ENCODE peak calls at places on chromosome 21, in four cellular contexts. One of them, this sample, is unnamed.

GRCh38 chr21:42527489-42528158 is 14.0 kb downstream of the SLC37A1 start:
- DNase-seq in GM23338: no peak
- DNase-seq in HCT116: no peak
- DNase-seq in PC-3: no peak
- DNase-seq in this sample: no peak

GRCh38 chr21:34845521-34846213 is 176.9 kb downstream of the CLIC6 start:
- DNase-seq in GM23338: no peak
- DNase-seq in PC-3: peak; percentile 95
- DNase-seq in HCT116: peak; percentile 75
- DNase-seq in this sample: peak; percentile 80

GRCh38 chr21:46184625-46185555 is 631 bp upstream of the SPATC1L start:
- DNase-seq in HCT116: peak; percentile 8
- DNase-seq in GM23338: peak; percentile 90
- DNase-seq in PC-3: peak; percentile 65
- DNase-seq in this sample: peak; percentile 95

GRCh38 chr21:41466024-41466820 is 40.2 kb downstream of the MX1 start:
- DNase-seq in HCT116: no peak
- DNase-seq in PC-3: peak; percentile 8
- DNase-seq in GM23338: no peak
- DNase-seq in this sample: no peak

GRCh38 chr21:38993561-38993960 is 187.8 kb downstream of the ETS2 start:
- DNase-seq in PC-3: peak; percentile 94
- DNase-seq in GM23338: no peak
- DNase-seq in HCT116: peak; percentile 4
- DNase-seq in this sample: peak; percentile 93

GRCh38 chr21:39660596-39660995 is 47.9 kb downstream of the B3GALT5 start:
- DNase-seq in HCT116: no peak
- DNase-seq in PC-3: peak; percentile 61
- DNase-seq in GM23338: no peak
- DNase-seq in this sample: peak; percentile 43

GRCh38 chr21:42684109-42684916 is 30.9 kb downstream of the PDE9A start:
- DNase-seq in PC-3: peak; percentile 28
- DNase-seq in HCT116: no peak
- DNase-seq in GM23338: no peak
- DNase-seq in this sample: no peak

GRCh38 chr21:34888569-34889286 is 160.4 kb downstream of the RUNX1 start:
- DNase-seq in PC-3: peak; percentile 97
- DNase-seq in HCT116: peak; percentile 86
- DNase-seq in GM23338: peak; percentile 98
- DNase-seq in this sample: peak; percentile 91

GRCh38 chr21:42839271-42840231 is 39.8 kb downstream of the WDR4 start:
- DNase-seq in PC-3: no peak
- DNase-seq in GM23338: no peak
- DNase-seq in HCT116: no peak
- DNase-seq in this sample: no peak

GRCh38 chr21:37915516-37915915 is 741 bp downstream of the KCNJ6 start:
- DNase-seq in GM23338: peak; percentile 37
- DNase-seq in HCT116: no peak
- DNase-seq in PC-3: no peak
- DNase-seq in this sample: no peak

GRCh38 chr21:34073749-34074282 is 438 bp downstream of the MRPS6 start:
- DNase-seq in HCT116: no peak
- DNase-seq in PC-3: peak; percentile 34
- DNase-seq in GM23338: peak; percentile 42
- DNase-seq in this sample: peak; percentile 10

GRCh38 chr21:42097860-42098259 is 26.7 kb downstream of the UMODL1 start:
- DNase-seq in GM23338: no peak
- DNase-seq in PC-3: peak; percentile 96
- DNase-seq in HCT116: peak; percentile 66
- DNase-seq in this sample: peak; percentile 97

GRCh38 chr21:46661211-46661625 is 25.7 kb downstream of the PRMT2 start:
- DNase-seq in HCT116: no peak
- DNase-seq in GM23338: peak; percentile 89
- DNase-seq in PC-3: no peak
- DNase-seq in this sample: peak; percentile 32

GRCh38 chr21:34574984-34575529 is 39.9 kb downstream of the RCAN1 start:
- DNase-seq in GM23338: no peak
- DNase-seq in HCT116: no peak
- DNase-seq in PC-3: no peak
- DNase-seq in this sample: no peak

GRCh38 chr21:42624936-42625335 is 28.5 kb upstream of the PDE9A start:
- DNase-seq in PC-3: no peak
- DNase-seq in GM23338: no peak
- DNase-seq in HCT116: no peak
- DNase-seq in this sample: no peak

GRCh38 chr21:35203093-35204021 is 154.3 kb upstream of the RUNX1 start:
- DNase-seq in GM23338: no peak
- DNase-seq in PC-3: peak; percentile 43
- DNase-seq in HCT116: no peak
- DNase-seq in this sample: peak; percentile 94

GRCh38 chr21:38095220-38095619 is 161.6 kb upstream of the KCNJ15 start:
- DNase-seq in HCT116: no peak
- DNase-seq in PC-3: no peak
- DNase-seq in GM23338: no peak
- DNase-seq in this sample: no peak

GRCh38 chr21:33024278-33025103 is 1.2 kb upstream of the OLIG2 start:
- DNase-seq in PC-3: no peak
- DNase-seq in GM23338: peak; percentile 45
- DNase-seq in HCT116: no peak
- DNase-seq in this sample: no peak

GRCh38 chr21:33022489-33022827 is 3.3 kb upstream of the OLIG2 start:
- DNase-seq in PC-3: no peak
- DNase-seq in GM23338: no peak
- DNase-seq in HCT116: no peak
- DNase-seq in this sample: no peak

GRCh38 chr21:33022828-33023573 is 2.7 kb upstream of the OLIG2 start:
- DNase-seq in PC-3: no peak
- DNase-seq in GM23338: peak; percentile 55
- DNase-seq in HCT116: no peak
- DNase-seq in this sample: no peak

GRCh38 chr21:33025106-33025470 is 647 bp upstream of the OLIG2 start:
- DNase-seq in GM23338: peak; percentile 82
- DNase-seq in PC-3: no peak
- DNase-seq in HCT116: no peak
- DNase-seq in this sample: no peak

GRCh38 chr21:33023574-33024277 is 2.0 kb upstream of the OLIG2 start:
- DNase-seq in GM23338: peak; percentile 61
- DNase-seq in PC-3: no peak
- DNase-seq in HCT116: no peak
- DNase-seq in this sample: no peak
- TF ChIP-seq EZH2 in GM23338: peak; percentile 93
- TF ChIP-seq EZH2 in PC-3: no peak
- TF ChIP-seq EZH2 in HCT116: no peak
- TF ChIP-seq EZH2 in this sample: no peak

DNA sequence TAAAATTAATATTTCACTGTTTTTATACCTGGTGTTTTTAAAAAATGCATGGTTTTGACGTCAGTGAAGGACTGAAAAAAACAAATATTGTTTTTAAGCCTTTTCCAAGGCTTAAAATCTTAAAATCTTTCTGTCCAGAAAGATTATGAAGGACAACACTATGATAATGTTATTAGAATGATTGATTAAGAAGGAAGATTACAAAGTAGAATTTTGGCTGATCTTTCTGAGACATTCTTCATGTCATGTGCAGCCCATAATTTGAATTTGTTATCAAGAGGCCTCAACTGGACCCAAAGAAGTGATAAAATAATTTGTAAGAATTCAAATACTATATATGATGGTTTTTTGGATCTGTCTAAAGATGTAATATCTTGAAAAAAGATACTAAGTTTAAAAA is 584.4 kb upstream of the CXADR start:
- DNase-seq in HCT116: no peak
- DNase-seq in GM23338: no peak
- DNase-seq in PC-3: no peak
- DNase-seq in this sample: no peak
- H2AFZ ChIP-seq in HCT116: no peak overlapping the region
- H2AFZ ChIP-seq in GM23338: no peak overlapping the region
- H2AFZ ChIP-seq in PC-3: no peak overlapping the region
- H2AFZ ChIP-seq in this sample: no peak overlapping the region

DNA sequence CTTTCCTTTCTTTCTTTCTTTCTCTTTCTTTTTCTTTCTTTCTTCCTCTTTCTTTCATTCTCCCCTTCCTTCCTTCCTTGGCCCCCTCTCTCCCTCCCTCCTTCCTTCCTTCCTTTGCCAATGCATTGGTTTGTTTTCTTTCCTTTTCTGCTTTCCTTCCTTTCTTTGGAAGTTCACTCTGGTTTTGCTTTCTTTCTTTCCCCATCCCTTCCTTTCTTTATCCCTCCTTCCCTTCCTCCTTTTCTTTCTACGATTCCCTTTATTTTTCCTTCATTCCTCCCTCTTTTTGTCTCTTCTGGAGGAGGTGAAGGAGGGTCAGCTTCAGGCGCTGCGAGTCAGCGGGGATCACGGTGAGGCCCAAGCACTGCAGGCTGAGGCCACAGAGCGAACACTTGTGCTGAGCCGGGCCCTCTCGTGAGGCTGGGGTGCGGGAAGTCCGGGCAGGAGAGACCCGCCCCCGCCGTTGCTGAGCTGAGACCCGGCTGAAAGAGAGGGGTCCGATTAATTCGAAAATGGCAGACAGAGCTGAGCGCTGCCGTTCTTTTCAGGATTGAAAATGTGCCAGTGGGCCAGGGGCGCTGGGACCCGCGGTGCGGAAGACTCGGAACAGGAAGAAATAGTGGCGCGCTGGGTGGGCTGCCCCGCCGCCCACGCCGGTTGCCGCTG is 1.5 kb downstream of the SIM2 start:
- DNase-seq in GM23338: peak; percentile 32
- DNase-seq in HCT116: no peak
- DNase-seq in PC-3: no peak
- DNase-seq in this sample: no peak
- TF ChIP-seq EZH2 in GM23338: peak; percentile 100
- TF ChIP-seq EZH2 in HCT116: no peak
- TF ChIP-seq EZH2 in PC-3: no peak
- TF ChIP-seq EZH2 in this sample: peak; percentile 22

GRCh38 chr21:44441581-44442265 is 13.6 kb upstream of the LRRC3 start:
- DNase-seq in HCT116: no peak
- DNase-seq in GM23338: no peak
- DNase-seq in PC-3: no peak
- DNase-seq in this sample: no peak
- H2AFZ ChIP-seq in HCT116: no peak overlapping the region
- H2AFZ ChIP-seq in GM23338: no peak overlapping the region
- H2AFZ ChIP-seq in PC-3: no peak overlapping the region
- H2AFZ ChIP-seq in this sample: no peak overlapping the region

GRCh38 chr21:33029975-33030461 is 4.3 kb downstream of the OLIG2 start:
- DNase-seq in HCT116: no peak
- DNase-seq in PC-3: no peak
- DNase-seq in GM23338: peak; percentile 49
- DNase-seq in this sample: no peak
- TF ChIP-seq EZH2 in HCT116: no peak
- TF ChIP-seq EZH2 in PC-3: no peak
- TF ChIP-seq EZH2 in GM23338: peak; percentile 43
- TF ChIP-seq EZH2 in this sample: peak; percentile 53

GRCh38 chr21:23574932-23575331 is 2032.3 kb downstream of the MRPL39 start:
- DNase-seq in PC-3: no peak
- DNase-seq in HCT116: no peak
- DNase-seq in GM23338: peak; percentile 58
- DNase-seq in this sample: no peak
- H2AFZ ChIP-seq in PC-3: no peak overlapping the region
- H2AFZ ChIP-seq in HCT116: no peak overlapping the region
- H2AFZ ChIP-seq in GM23338: peak overlapping the region; percentile 72
- H2AFZ ChIP-seq in this sample: no peak overlapping the region

DNA sequence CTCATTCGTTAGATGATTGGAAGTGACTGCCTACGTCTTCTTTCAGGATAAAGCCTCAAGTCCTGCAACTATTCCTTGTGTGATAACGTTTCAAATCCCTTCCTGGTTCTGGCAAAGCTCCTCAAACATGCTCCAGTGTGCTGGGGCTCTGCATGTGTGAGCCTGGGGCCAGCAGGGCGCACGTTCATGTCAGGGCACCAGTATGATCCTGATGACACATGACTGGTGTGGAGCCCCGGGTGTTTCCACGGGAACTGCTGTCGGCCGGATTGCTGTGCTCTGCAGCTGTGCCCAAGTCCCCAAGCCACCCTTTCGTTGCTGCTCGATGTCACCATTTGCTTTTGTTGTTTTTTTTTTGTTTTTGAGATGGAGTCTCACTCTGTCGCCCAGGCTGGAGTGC is 21.3 kb downstream of the KRTAP10-1 start:
- DNase-seq in GM23338: no peak
- DNase-seq in HCT116: no peak
- DNase-seq in PC-3: no peak
- DNase-seq in this sample: no peak
- TF ChIP-seq EZH2 in GM23338: no peak
- TF ChIP-seq EZH2 in HCT116: no peak
- TF ChIP-seq EZH2 in PC-3: no peak
- TF ChIP-seq EZH2 in this sample: no peak

DNA sequence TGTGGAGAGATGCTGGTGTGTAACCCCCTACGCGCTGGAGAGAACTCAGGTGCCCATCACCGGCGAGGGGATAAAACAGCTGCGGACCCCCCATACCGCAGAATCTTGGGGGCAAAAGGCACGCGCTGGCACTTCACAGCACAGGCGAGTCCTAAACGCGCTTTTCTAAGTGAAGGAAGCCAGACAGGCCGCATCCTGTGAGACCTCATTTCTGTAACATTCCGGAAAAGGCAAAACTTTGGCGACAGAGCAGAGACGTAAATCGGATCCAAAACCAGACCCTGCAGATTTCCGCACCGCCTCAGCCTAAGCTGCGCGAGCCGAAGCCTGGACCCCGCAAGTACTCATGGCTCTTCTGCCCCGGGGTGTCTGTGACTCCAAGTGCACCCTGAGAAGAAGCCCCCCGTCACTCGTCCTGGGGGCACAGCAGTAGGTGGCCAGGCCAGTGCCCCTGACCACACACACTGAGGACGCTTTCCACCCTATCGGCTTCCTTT is 60.9 kb downstream of the SLX9 start:
- DNase-seq in HCT116: no peak
- DNase-seq in PC-3: no peak
- DNase-seq in GM23338: no peak
- DNase-seq in this sample: no peak
- H2AFZ ChIP-seq in HCT116: no peak overlapping the region
- H2AFZ ChIP-seq in PC-3: peak overlapping the region; percentile 42
- H2AFZ ChIP-seq in GM23338: no peak overlapping the region
- H2AFZ ChIP-seq in this sample: peak overlapping the region; percentile 52

GRCh38 chr21:44712203-44713028 is 1.0 kb upstream of the TSPEAR start:
- DNase-seq in HCT116: no peak
- DNase-seq in PC-3: no peak
- DNase-seq in GM23338: peak; percentile 60
- DNase-seq in this sample: no peak
- TF ChIP-seq EZH2 in HCT116: no peak
- TF ChIP-seq EZH2 in PC-3: no peak
- TF ChIP-seq EZH2 in GM23338: no peak
- TF ChIP-seq EZH2 in this sample: peak; percentile 33